ENCODE peak calls at places on chromosome 17, in seven cellular contexts. R is RPMI7951, W is COR-L47, H is AG08396, P is RCC 7860, E is NCI-H1048, U is KG1. J is an unnamed sample.

GRCh38 chr17:67260051-67260987 is 15.3 kb upstream of the HELZ start:
- DNase-seq in R (peak; percentile 26), W (no peak), H (peak; percentile 49), P (no peak), E (no peak), U (peak; percentile 55), J (no peak)

GRCh38 chr17:21034350-21035235 is 8.2 kb downstream of the USP22 start:
- DNase-seq in R (no peak), W (no peak), H (no peak), P (no peak), E (no peak), U (no peak), J (no peak)

GRCh38 chr17:39244016-39244599 is 18.4 kb upstream of the STAC2 start:
- DNase-seq in R (no peak), W (no peak), H (no peak), P (no peak), E (no peak), U (no peak), J (no peak)

GRCh38 chr17:57861000-57861736 is 11.3 kb upstream of the MRPS23 start:
- DNase-seq in R (peak; percentile 79), W (peak; percentile 56), H (peak; percentile 70), P (peak; percentile 87), E (no peak), U (peak; percentile 39), J (peak; percentile 14)

GRCh38 chr17:45313927-45314760 is 2.7 kb downstream of the MAP3K14 start:
- DNase-seq in R (no peak), W (no peak), H (no peak), P (no peak), E (no peak), U (no peak), J (no peak)

GRCh38 chr17:12040478-12040877 is 19.8 kb downstream of the MAP2K4 start:
- DNase-seq in R (peak; percentile 41), W (no peak), H (no peak), P (no peak), E (no peak), U (no peak), J (no peak)

GRCh38 chr17:38465420-38466345 is 37.4 kb downstream of the ARHGAP23 start:
- DNase-seq in R (peak; percentile 75), W (no peak), H (peak; percentile 94), P (peak; percentile 10), E (no peak), U (no peak), J (no peak)

GRCh38 chr17:16925461-16926060 is 46.4 kb downstream of the TNFRSF13B start:
- DNase-seq in R (no peak), W (no peak), H (no peak), P (no peak), E (no peak), U (no peak), J (no peak)

GRCh38 chr17:8413321-8413720 is 15.7 kb upstream of the RNF222 start:
- DNase-seq in R (no peak), W (no peak), H (no peak), P (no peak), E (no peak), U (no peak), J (no peak)

GRCh38 chr17:16407911-16408588 is 7.3 kb upstream of the TRPV2 start:
- DNase-seq in R (peak; percentile 73), W (peak; percentile 16), H (no peak), P (no peak), E (no peak), U (no peak), J (no peak)

GRCh38 chr17:17552351-17553216 is 38.9 kb downstream of the PEMT start:
- DNase-seq in R (no peak), W (no peak), H (no peak), P (no peak), E (no peak), U (no peak), J (no peak)

GRCh38 chr17:65503557-65503956 is 57.9 kb downstream of the AXIN2 start:
- DNase-seq in R (no peak), W (no peak), H (no peak), P (no peak), E (no peak), U (no peak), J (no peak)

GRCh38 chr17:53971361-53971760 is 148.6 kb downstream of the KIF2B start:
- DNase-seq in R (no peak), W (no peak), H (no peak), P (no peak), E (no peak), U (no peak), J (no peak)

GRCh38 chr17:47850692-47851573 is at the start of gene SP6:
- DNase-seq in R (peak; percentile 52), W (peak; percentile 70), H (peak; percentile 87), P (peak; percentile 69), E (no peak), U (no peak), J (peak; percentile 64)

GRCh38 chr17:77854759-77855745 is 103.5 kb upstream of the TNRC6C start:
- DNase-seq in R (no peak), W (no peak), H (no peak), P (no peak), E (no peak), U (no peak), J (no peak)

GRCh38 chr17:45789874-45790273 is 5.8 kb downstream of the CRHR1 start:
- DNase-seq in R (no peak), W (no peak), H (no peak), P (no peak), E (no peak), U (no peak), J (no peak)

GRCh38 chr17:13885953-13886889 is 183.1 kb upstream of the COX10 start:
- DNase-seq in R (peak; percentile 9), W (no peak), H (peak; percentile 16), P (no peak), E (no peak), U (no peak), J (no peak)

GRCh38 chr17:27586203-27586701 is 44.7 kb upstream of the LGALS9 start:
- DNase-seq in R (peak; percentile 51), W (no peak), H (peak; percentile 66), P (no peak), E (no peak), U (no peak), J (no peak)

GRCh38 chr17:34669511-34669910 is 90.1 kb downstream of the TMEM132E start:
- DNase-seq in R (no peak), W (no peak), H (no peak), P (no peak), E (no peak), U (no peak), J (no peak)

GRCh38 chr17:82924812-82925211 is 85.0 kb upstream of the ZNF750 start:
- DNase-seq in R (peak; percentile 8), W (no peak), H (no peak), P (no peak), E (no peak), U (no peak), J (no peak)

GRCh38 chr17:31509805-31510177 is 118.3 kb downstream of the RAB11FIP4 start:
- DNase-seq in R (no peak), W (no peak), H (no peak), P (no peak), E (no peak), U (no peak), J (no peak)

GRCh38 chr17:44556854-44557606 is at the start of gene FZD2:
- DNase-seq in R (peak; percentile 97), W (peak; percentile 91), H (peak; percentile 97), P (peak; percentile 85), E (peak; percentile 92), U (peak; percentile 53), J (peak; percentile 83)

GRCh38 chr17:65664296-65664695 is 102.8 kb upstream of the AXIN2 start:
- DNase-seq in R (no peak), W (no peak), H (no peak), P (no peak), E (no peak), U (no peak), J (no peak)

GRCh38 chr17:7580631-7581554 is 1.5 kb downstream of the CD68 start:
- DNase-seq in R (peak; percentile 46), W (no peak), H (no peak), P (no peak), E (no peak), U (no peak), J (no peak)

GRCh38 chr17:46782250-46782953 is 36.1 kb downstream of the WNT3 start:
- DNase-seq in R (peak; percentile 25), W (no peak), H (peak; percentile 41), P (peak; percentile 45), E (no peak), U (no peak), J (no peak)

GRCh38 chr17:72151565-72152391 is 31.0 kb downstream of the SOX9 start:
- DNase-seq in R (peak; percentile 98), W (no peak), H (peak; percentile 82), P (peak; percentile 98), E (no peak), U (no peak), J (no peak)

GRCh38 chr17:2487306-2487705 is 24.4 kb downstream of the METTL16 start:
- DNase-seq in R (no peak), W (no peak), H (no peak), P (no peak), E (no peak), U (no peak), J (no peak)

GRCh38 chr17:72466199-72466598 is 345.4 kb downstream of the SOX9 start:
- DNase-seq in R (peak; percentile 80), W (no peak), H (peak; percentile 37), P (peak; percentile 88), E (no peak), U (no peak), J (no peak)

GRCh38 chr17:66777689-66778225 is 57.2 kb upstream of the CACNG5 start:
- DNase-seq in R (peak; percentile 15), W (peak; percentile 55), H (no peak), P (no peak), E (peak; percentile 83), U (no peak), J (no peak)